ENCODE peak calls at places on chromosomes 6 and 20, in ten cellular contexts. J is neural progenitor cell, E is neuronal stem cell, S is mucosa of descending colon, F is thyroid gland, H is fibroblast of pulmonary artery, Z is ovary, P is astrocyte of the spinal cord, V is AG04449, M is dorsolateral prefrontal cortex. D is an unnamed sample.

GRCh38 chr6:281469-282103 is 10.7 kb upstream of the DUSP22 start:
- DNase-seq in J (no peak), E (no peak), S (no peak), F (no peak), H (no peak), Z (no peak), P (no peak), V (no peak), M (no peak), D (no peak)

GRCh38 chr20:438581-439469 is 23.5 kb downstream of the TBC1D20 start:
- DNase-seq in J (no peak), E (no peak), S (no peak), F (no peak), H (no peak), Z (no peak), P (no peak), V (no peak), M (no peak), D (no peak)

GRCh38 chr6:108841377-108841855 is 6.8 kb upstream of the ARMC2 start:
- DNase-seq in J (no peak), E (no peak), S (no peak), F (no peak), H (no peak), Z (no peak), P (no peak), V (no peak), M (no peak), D (no peak)

GRCh38 chr6:95071464-95071863 is 505.9 kb upstream of the MANEA start:
- DNase-seq in J (no peak), E (no peak), S (no peak), F (no peak), H (no peak), Z (no peak), P (no peak), V (no peak), M (no peak), D (no peak)

GRCh38 chr20:3032624-3033023 is 10.8 kb upstream of the GNRH2 start:
- DNase-seq in J (no peak), E (no peak), S (no peak), F (no peak), H (no peak), Z (no peak), P (no peak), V (no peak), M (no peak), D (no peak)

GRCh38 chr6:150229775-150230561 is 87.1 kb downstream of the PPP1R14C start:
- DNase-seq in J (no peak), E (no peak), S (no peak), F (no peak), H (no peak), Z (no peak), P (no peak), V (no peak), M (no peak), D (peak; percentile 52)

GRCh38 chr6:16625319-16626240 is 135.7 kb downstream of the ATXN1 start:
- DNase-seq in J (no peak), E (no peak), S (no peak), F (no peak), H (no peak), Z (no peak), P (no peak), V (no peak), M (no peak), D (no peak)

GRCh38 chr6:141413196-141413595 is 719.5 kb upstream of the GJE1 start:
- DNase-seq in J (no peak), E (no peak), S (no peak), F (no peak), H (no peak), Z (no peak), P (no peak), V (no peak), M (no peak), D (no peak)

GRCh38 chr6:135087803-135088202 is 33.2 kb upstream of the HBS1L start:
- DNase-seq in J (no peak), E (no peak), S (no peak), F (no peak), H (no peak), Z (no peak), P (no peak), V (no peak), M (no peak), D (no peak)

GRCh38 chr20:50385733-50386640 is 124.2 kb upstream of the PTPN1 start:
- DNase-seq in J (no peak), E (no peak), S (no peak), F (no peak), H (no peak), Z (no peak), P (no peak), V (no peak), M (no peak), D (no peak)

GRCh38 chr6:98875375-98875774 is 41.0 kb downstream of the POU3F2 start:
- DNase-seq in J (no peak), E (no peak), S (no peak), F (peak; percentile 44), H (no peak), Z (peak; percentile 12), P (no peak), V (no peak), M (no peak), D (no peak)

GRCh38 chr20:60126975-60127374 is 168.8 kb downstream of the CDH26 start:
- DNase-seq in J (no peak), E (no peak), S (no peak), F (no peak), H (no peak), Z (no peak), P (no peak), V (no peak), M (no peak), D (no peak)

GRCh38 chr20:31719644-31720485 is 2.8 kb downstream of the BCL2L1 start:
- DNase-seq in J (peak; percentile 53), E (no peak), S (no peak), F (peak; percentile 58), H (peak; percentile 28), Z (no peak), P (no peak), V (no peak), M (no peak), D (peak; percentile 50)

GRCh38 chr20:31720486-31721407 is 1.9 kb downstream of the BCL2L1 start:
- DNase-seq in J (no peak), E (no peak), S (no peak), F (peak; percentile 31), H (no peak), Z (no peak), P (no peak), V (no peak), M (no peak), D (no peak)

GRCh38 chr20:31716818-31717477 is 5.7 kb downstream of the BCL2L1 start:
- DNase-seq in J (no peak), E (no peak), S (no peak), F (no peak), H (no peak), Z (no peak), P (no peak), V (no peak), M (no peak), D (no peak)

GRCh38 chr20:31717478-31717946 is 5.2 kb downstream of the BCL2L1 start:
- DNase-seq in J (no peak), E (no peak), S (no peak), F (no peak), H (no peak), Z (no peak), P (no peak), V (no peak), M (no peak), D (no peak)

GRCh38 chr20:31718952-31719643 is 3.6 kb downstream of the BCL2L1 start:
- DNase-seq in J (no peak), E (no peak), S (no peak), F (peak; percentile 44), H (no peak), Z (no peak), P (no peak), V (no peak), M (no peak), D (no peak)
- H3K4me3 ChIP-seq in J (no peak overlapping the region), E (no peak overlapping the region), S (no peak overlapping the region), F (peak overlapping the region; percentile 65), H (peak overlapping the region; percentile 79), Z (no peak overlapping the region), P (peak overlapping the region; percentile 82), V (peak overlapping the region; percentile 76), M (peak overlapping the region; percentile 86), D (peak overlapping the region; percentile 71)

DNA sequence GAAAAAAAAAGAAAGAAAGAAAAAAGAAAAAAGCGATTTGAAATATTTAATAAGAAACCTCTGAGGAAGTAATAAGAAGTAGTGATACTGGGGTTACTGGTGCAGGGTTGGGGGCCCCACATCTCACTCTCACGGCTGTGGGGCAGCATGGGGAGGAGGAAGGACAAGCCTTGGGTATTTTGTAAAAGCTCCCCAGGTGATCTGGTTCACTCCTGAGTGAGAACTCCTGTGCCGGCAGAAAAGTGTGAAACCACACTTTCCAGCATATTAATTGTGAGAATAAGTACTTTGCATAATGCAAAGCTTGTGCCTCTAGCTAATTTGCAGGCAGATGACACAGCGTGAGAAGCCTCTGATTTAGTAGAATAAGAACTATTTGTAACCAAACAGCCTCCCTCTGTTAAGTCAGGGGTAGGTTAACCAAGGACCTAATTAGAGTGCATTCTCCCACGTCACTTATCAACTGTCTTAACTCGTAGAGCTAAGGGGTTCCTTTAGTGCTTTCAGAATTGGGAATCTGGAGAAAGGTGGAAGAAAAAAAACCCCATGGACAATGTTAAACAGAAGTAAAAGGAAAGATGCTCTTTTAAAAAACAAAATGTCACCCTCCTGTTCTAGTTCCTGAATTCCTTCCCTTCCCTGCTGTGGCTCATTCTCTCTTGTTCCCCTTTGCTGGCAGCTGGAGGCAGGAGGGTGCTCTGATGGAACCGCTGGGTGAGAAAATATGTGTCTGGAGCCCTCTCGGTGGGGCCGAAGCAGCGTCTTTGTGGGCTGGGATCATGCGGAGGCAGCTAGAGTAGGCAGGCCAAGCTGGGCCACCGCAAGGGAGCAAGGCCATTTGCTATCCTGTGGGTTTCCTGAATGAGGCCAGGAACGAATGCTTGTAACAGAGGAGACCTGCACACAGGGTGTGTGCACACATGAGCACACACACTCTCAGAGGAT is 108.7 kb downstream of the FYN start:
- DNase-seq in J (peak; percentile 56), E (no peak), S (peak; percentile 67), F (no peak), H (no peak), Z (no peak), P (peak; percentile 73), V (no peak), M (no peak), D (no peak)
- H3K4me3 ChIP-seq in J (no peak overlapping the region), E (no peak overlapping the region), S (no peak overlapping the region), F (no peak overlapping the region), H (no peak overlapping the region), Z (no peak overlapping the region), P (no peak overlapping the region), V (no peak overlapping the region), M (no peak overlapping the region), D (no peak overlapping the region)

DNA sequence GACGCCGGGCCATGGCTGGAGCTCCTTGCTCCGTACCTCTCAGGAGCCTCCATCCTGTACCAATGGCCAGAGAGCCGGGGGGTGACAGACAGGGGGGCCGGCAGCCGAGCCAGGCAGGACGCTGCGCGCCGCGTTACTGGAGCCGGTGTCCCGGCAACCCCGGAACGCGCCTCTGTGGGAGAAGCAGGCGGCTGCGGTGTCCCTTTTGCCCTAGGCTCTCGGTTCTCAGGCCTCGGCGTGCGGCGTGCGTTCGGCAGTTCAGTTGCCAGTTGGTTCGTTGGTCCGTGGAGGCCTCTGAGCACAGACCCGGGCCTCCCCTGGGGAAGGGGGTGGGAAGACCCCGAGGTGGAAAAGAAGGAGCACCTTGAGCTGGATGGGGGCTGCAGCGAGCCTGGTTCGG is at the start of gene SPATS1:
- DNase-seq in J (peak; percentile 48), E (peak; percentile 8), S (no peak), F (peak; percentile 6), H (no peak), Z (peak; percentile 32), P (no peak), V (no peak), M (peak; percentile 57), D (peak; percentile 3)
- H3K4me3 ChIP-seq in J (no peak within 1 kb of the TSS), E (peak within 1 kb of the TSS; percentile 24), S (no peak within 1 kb of the TSS), F (no peak within 1 kb of the TSS), H (no peak within 1 kb of the TSS), Z (no peak within 1 kb of the TSS), P (no peak within 1 kb of the TSS), V (no peak within 1 kb of the TSS), M (peak within 1 kb of the TSS; percentile 14), D (no peak within 1 kb of the TSS)

GRCh38 chr20:46458891-46459750 is 52.7 kb upstream of the ELMO2 start:
- DNase-seq in J (peak; percentile 91), E (peak; percentile 54), S (peak; percentile 69), F (peak; percentile 71), H (peak; percentile 2), Z (no peak), P (no peak), V (no peak), M (peak; percentile 74), D (peak; percentile 1)
- H3K4me3 ChIP-seq in J (peak overlapping the region; percentile 57), E (peak overlapping the region; percentile 38), S (no peak overlapping the region), F (no peak overlapping the region), H (no peak overlapping the region), Z (no peak overlapping the region), P (no peak overlapping the region), V (no peak overlapping the region), M (peak overlapping the region; percentile 39), D (no peak overlapping the region)